ENCODE peak calls at places on chromosomes 6 and 20, in four cellular contexts. S is NCI-H1105, L is RWPE1, M is transverse colon. J is an unnamed sample.

GRCh38 chr6:80217799-80218198 is 111.3 kb downstream of the BCKDHB start:
- DNase-seq in S (no peak), L (no peak), M (peak), J (no peak)

GRCh38 chr20:53331151-53331973 is 262.3 kb downstream of the ZNF217 start:
- DNase-seq in S (no peak), L (peak), M (no peak), J (no peak)

GRCh38 chr20:38073307-38074010 is 39.9 kb downstream of the RPRD1B start:
- DNase-seq in S (peak), L (peak), M (peak), J (no peak)

GRCh38 chr20:36544134-36545018 is 3.1 kb downstream of the MYL9 start:
- DNase-seq in S (no peak), L (peak), M (no peak), J (no peak)

GRCh38 chr20:19301142-19301541 is 88.7 kb downstream of the SLC24A3 start:
- DNase-seq in S (no peak), L (no peak), M (no peak), J (no peak)

GRCh38 chr6:89986650-89987074 is 92.4 kb downstream of the GJA10 start:
- DNase-seq in S (no peak), L (no peak), M (no peak), J (no peak)

GRCh38 chr6:11425431-11425871 is 112.1 kb upstream of the TMEM170B start:
- DNase-seq in S (no peak), L (no peak), M (no peak), J (no peak)

GRCh38 chr20:41692479-41693135 is 74.4 kb upstream of the CHD6 start:
- DNase-seq in S (peak), L (peak), M (peak), J (no peak)

GRCh38 chr20:5471368-5471767 is 154.6 kb upstream of the PROKR2 start:
- DNase-seq in S (no peak), L (no peak), M (no peak), J (no peak)

GRCh38 chr6:165308926-165309731 is at the start of gene C6orf118:
- DNase-seq in S (peak), L (peak), M (no peak), J (no peak)

GRCh38 chr6:98020222-98020621 is 737.2 kb upstream of the MMS22L start:
- DNase-seq in S (no peak), L (no peak), M (no peak), J (no peak)

GRCh38 chr6:36313628-36313895 is 23.1 kb downstream of the BNIP5 start:
- DNase-seq in S (no peak), L (no peak), M (no peak), J (no peak)